ENCODE peak calls at places on chromosomes 5 and 9, in seven cellular contexts. C is cardiac muscle cell; T is endodermal cell; U is AG08396; K is activated T-helper 2 cell treated with anti-CD3 and anti-CD28 coated beads, Interferon-gamma antibody, Interleukin-2, Interleukin-4, amounts not matched to agents 10 μg/mL and 5 μg/mL and 100 μg/mL, durations not matched to agents 14 hours and 24 hours and 36 hours; S is left cardiac atrium; I is foreskin fibroblast. V is an unnamed sample.

GRCh38 chr5:107331312-107331711 is 339.4 kb downstream of the EFNA5 start:
- DNase-seq in S (no peak), T (no peak), U (no peak), I (no peak), K (no peak), C (peak), V (no peak)

GRCh38 chr5:158777647-158778368 is 321.9 kb downstream of the EBF1 start:
- DNase-seq in U (no peak), C (peak), T (no peak), S (peak), I (peak), K (no peak), V (peak)

GRCh38 chr9:35518212-35518917 is 28.5 kb downstream of the RUSC2 start:
- DNase-seq in K (no peak), S (no peak), T (peak), C (peak), I (peak), U (peak), V (peak)

GRCh38 chr9:130530932-130531331 is 48.4 kb upstream of the FUBP3 start:
- DNase-seq in U (no peak), S (peak), C (peak), T (no peak), K (no peak), I (peak), V (no peak)

GRCh38 chr5:139745121-139745799 is 50.3 kb upstream of the PSD2 start:
- DNase-seq in I (peak), U (peak), S (peak), C (peak), T (peak), K (no peak), V (peak)

GRCh38 chr9:20603524-20604268 is 18.6 kb downstream of the MLLT3 start:
- DNase-seq in S (no peak), U (no peak), C (no peak), K (no peak), T (no peak), I (no peak), V (no peak)

GRCh38 chr5:33257807-33258491 is 182.8 kb upstream of the TARS1 start:
- DNase-seq in U (peak), I (peak), T (no peak), K (no peak), C (peak), S (no peak), V (no peak)

GRCh38 chr5:134552301-134552700 is 26.8 kb downstream of the JADE2 start:
- DNase-seq in C (peak), K (no peak), T (no peak), I (peak), S (peak), U (peak), V (no peak)

GRCh38 chr5:17735771-17736170 is 101.5 kb downstream of the TAF11L14 start:
- DNase-seq in S (no peak), U (no peak), T (no peak), C (no peak), I (no peak), K (no peak), V (no peak)

GRCh38 chr5:68872088-68872842 is 221.5 kb upstream of the SLC30A5 start:
- DNase-seq in C (peak), S (no peak), T (no peak), K (no peak), U (no peak), I (no peak), V (no peak)

GRCh38 chr9:127977877-127978647 is 2.7 kb downstream of the EEIG1 start:
- DNase-seq in K (no peak), I (peak), S (peak), T (peak), U (peak), C (peak), V (no peak)

GRCh38 chr5:150243590-150243989 is 46.0 kb downstream of the CAMK2A start:
- DNase-seq in K (no peak), I (no peak), U (no peak), C (no peak), T (no peak), S (no peak), V (no peak)

GRCh38 chr5:122078116-122078865 is at the start of gene LOX:
- DNase-seq in I (peak), S (peak), K (no peak), C (peak), U (peak), T (peak), V (peak)

GRCh38 chr9:84121991-84122523 is 141.5 kb downstream of the RMI1 start:
- DNase-seq in I (no peak), U (no peak), C (peak), S (no peak), T (no peak), K (no peak), V (no peak)

GRCh38 chr5:71586052-71586940 is 844 bp upstream of the MCCC2 start:
- DNase-seq in U (peak), I (no peak), C (peak), S (no peak), K (no peak), T (no peak), V (peak)

GRCh38 chr9:71812385-71812784 is 44.1 kb upstream of the CEMIP2 start:
- DNase-seq in S (peak), I (no peak), K (no peak), T (no peak), U (no peak), C (peak), V (no peak)